ENCODE peak calls at places on chromosome 17, in seven cellular contexts. K is NCI-H1092 treated with DMSO at 0.1 percent for 48 hours; V is DMS 273 treated with DMSO at 0.1 percent for 48 hours; X is frontal cortex; N is NCI-H1694; F is stimulated activated CD8-positive, alpha-beta memory T cell treated with anti-CD3 and anti-CD28 coated beads, Interleukin-15, amount 100 ng/mL, for 48 hours; O is nephron progenitor cell. G is an unnamed sample.

GRCh38 chr17:83080641-83081560 is 1.5 kb downstream of the METRNL start:
- DNase-seq in K (no peak), V (no peak), X (peak), N (no peak), F (no peak), O (peak), G (no peak)

GRCh38 chr17:82374626-82375331 is 3.2 kb downstream of the UTS2R start:
- DNase-seq in K (no peak), V (no peak), X (no peak), N (no peak), F (no peak), O (no peak), G (no peak)

GRCh38 chr17:29613371-29613837 is 9.3 kb downstream of the CORO6 start:
- DNase-seq in K (no peak), V (no peak), X (peak), N (no peak), F (peak), O (peak), G (no peak)

GRCh38 chr17:76536511-76537287 is 810 bp downstream of the CYGB start:
- DNase-seq in K (no peak), V (no peak), X (no peak), N (no peak), F (no peak), O (no peak), G (no peak)

GRCh38 chr17:6786618-6787017 is 10.6 kb downstream of the FBXO39 start:
- DNase-seq in K (no peak), V (no peak), X (no peak), N (no peak), F (no peak), O (no peak), G (no peak)

GRCh38 chr17:45336390-45337182 is 19.8 kb upstream of the MAP3K14 start:
- DNase-seq in K (no peak), V (no peak), X (no peak), N (no peak), F (no peak), O (no peak), G (no peak)

GRCh38 chr17:72191901-72192300 is 71.1 kb downstream of the SOX9 start:
- DNase-seq in K (no peak), V (no peak), X (no peak), N (no peak), F (no peak), O (no peak), G (no peak)

GRCh38 chr17:33637534-33637933 is 344.4 kb upstream of the ASIC2 start:
- DNase-seq in K (no peak), V (no peak), X (no peak), N (no peak), F (no peak), O (no peak), G (no peak)

GRCh38 chr17:83122834-83123233 is 43.4 kb downstream of the METRNL start:
- DNase-seq in K (no peak), V (no peak), X (no peak), N (no peak), F (no peak), O (no peak), G (no peak)

GRCh38 chr17:50953831-50954601 is 87.9 kb upstream of the TOB1 start:
- DNase-seq in K (no peak), V (no peak), X (no peak), N (peak), F (no peak), O (peak), G (peak)

GRCh38 chr17:31558748-31559646 is 167.5 kb downstream of the RAB11FIP4 start:
- DNase-seq in K (peak), V (peak), X (peak), N (peak), F (peak), O (peak), G (peak)

GRCh38 chr17:45129426-45129939 is 2.8 kb downstream of the PLCD3 start:
- DNase-seq in K (no peak), V (no peak), X (no peak), N (no peak), F (no peak), O (peak), G (no peak)

GRCh38 chr17:45334231-45334630 is 17.4 kb upstream of the MAP3K14 start:
- DNase-seq in K (peak), V (no peak), X (no peak), N (no peak), F (no peak), O (no peak), G (no peak)

GRCh38 chr17:9755083-9755482 is 36.3 kb downstream of the DHRS7C start:
- DNase-seq in K (no peak), V (no peak), X (no peak), N (no peak), F (no peak), O (no peak), G (no peak)

GRCh38 chr17:59503489-59503888 is 61.9 kb upstream of the DHX40 start:
- DNase-seq in K (no peak), V (no peak), X (no peak), N (no peak), F (no peak), O (no peak), G (no peak)

GRCh38 chr17:48908853-48909394 is 717 bp downstream of the UBE2Z start:
- DNase-seq in K (peak), V (peak), X (peak), N (peak), F (peak), O (peak), G (peak)